ENCODE peak calls at places on chromosome 7, in four cellular contexts. One of them, this sample, is unnamed.

GRCh38 chr7:28407643-28408042 is 4.7 kb upstream of the CREB5 start:
- DNase-seq in GM12878: no peak
- DNase-seq in K562: no peak
- DNase-seq in HepG2: no peak
- DNase-seq in this sample: no peak

GRCh38 chr7:830069-830468 is 2.2 kb upstream of the SUN1 start:
- DNase-seq in HepG2: no peak
- DNase-seq in GM12878: no peak
- DNase-seq in K562: no peak
- DNase-seq in this sample: no peak

GRCh38 chr7:330554-331230 is 40.7 kb downstream of the FOXL3 start:
- DNase-seq in K562: no peak
- DNase-seq in GM12878: no peak
- DNase-seq in HepG2: no peak
- DNase-seq in this sample: no peak

GRCh38 chr7:151172273-151173141 is 5.0 kb upstream of the GBX1 start:
- DNase-seq in K562: peak
- DNase-seq in HepG2: peak
- DNase-seq in GM12878: no peak
- DNase-seq in this sample: no peak

GRCh38 chr7:107560898-107561516 is 2.7 kb downstream of the COG5 start:
- DNase-seq in HepG2: no peak
- DNase-seq in GM12878: no peak
- DNase-seq in K562: no peak
- DNase-seq in this sample: no peak

GRCh38 chr7:158343936-158344455 is 243.6 kb downstream of the PTPRN2 start:
- DNase-seq in K562: no peak
- DNase-seq in GM12878: no peak
- DNase-seq in HepG2: no peak
- DNase-seq in this sample: no peak

GRCh38 chr7:92737706-92738105 is 98.7 kb downstream of the CDK6 start:
- DNase-seq in GM12878: peak
- DNase-seq in HepG2: no peak
- DNase-seq in K562: no peak
- DNase-seq in this sample: no peak

GRCh38 chr7:157529768-157530560 is 193.2 kb downstream of the DNAJB6 start:
- DNase-seq in HepG2: no peak
- DNase-seq in GM12878: no peak
- DNase-seq in K562: no peak
- DNase-seq in this sample: no peak

GRCh38 chr7:81721428-81721827 is 48.4 kb downstream of the HGF start:
- DNase-seq in K562: no peak
- DNase-seq in HepG2: no peak
- DNase-seq in GM12878: no peak
- DNase-seq in this sample: no peak

GRCh38 chr7:151917791-151918311 is 38.4 kb upstream of the GALNTL5 start:
- DNase-seq in HepG2: no peak
- DNase-seq in GM12878: no peak
- DNase-seq in K562: no peak
- DNase-seq in this sample: no peak

GRCh38 chr7:56218510-56218909 is 102.3 kb upstream of the NUPR2 start:
- DNase-seq in K562: no peak
- DNase-seq in HepG2: no peak
- DNase-seq in GM12878: no peak
- DNase-seq in this sample: no peak

GRCh38 chr7:78450754-78451153 is 652.2 kb downstream of the PHTF2 start:
- DNase-seq in K562: no peak
- DNase-seq in HepG2: no peak
- DNase-seq in GM12878: no peak
- DNase-seq in this sample: no peak

GRCh38 chr7:105010538-105011523 is 3.2 kb upstream of the KMT2E start:
- DNase-seq in K562: no peak
- DNase-seq in HepG2: no peak
- DNase-seq in GM12878: no peak
- DNase-seq in this sample: no peak

GRCh38 chr7:56019501-56019900 is 31.7 kb downstream of the PSPH start:
- DNase-seq in K562: no peak
- DNase-seq in HepG2: no peak
- DNase-seq in GM12878: no peak
- DNase-seq in this sample: no peak

GRCh38 chr7:122790558-122790957 is 87.8 kb upstream of the RNF148 start:
- DNase-seq in GM12878: no peak
- DNase-seq in K562: no peak
- DNase-seq in HepG2: no peak
- DNase-seq in this sample: no peak

GRCh38 chr7:2523941-2524807 is 4.6 kb downstream of the LFNG start:
- DNase-seq in K562: peak
- DNase-seq in HepG2: peak
- DNase-seq in GM12878: no peak
- DNase-seq in this sample: peak

GRCh38 chr7:15778191-15778590 is 91.7 kb upstream of the MEOX2 start:
- DNase-seq in HepG2: no peak
- DNase-seq in K562: no peak
- DNase-seq in GM12878: no peak
- DNase-seq in this sample: no peak

GRCh38 chr7:91784469-91784868 is 96.0 kb downstream of the MTERF1 start:
- DNase-seq in K562: peak
- DNase-seq in GM12878: no peak
- DNase-seq in HepG2: no peak
- DNase-seq in this sample: no peak

GRCh38 chr7:142506601-142507000 is 242.7 kb upstream of the PRSS1 start:
- DNase-seq in K562: no peak
- DNase-seq in HepG2: no peak
- DNase-seq in GM12878: no peak
- DNase-seq in this sample: no peak
- TF ChIP-seq RFX5 in K562: no peak
- TF ChIP-seq RFX5 in HepG2: no peak
- TF ChIP-seq RFX5 in GM12878: no peak
- TF ChIP-seq RFX5 in this sample: no peak

DNA sequence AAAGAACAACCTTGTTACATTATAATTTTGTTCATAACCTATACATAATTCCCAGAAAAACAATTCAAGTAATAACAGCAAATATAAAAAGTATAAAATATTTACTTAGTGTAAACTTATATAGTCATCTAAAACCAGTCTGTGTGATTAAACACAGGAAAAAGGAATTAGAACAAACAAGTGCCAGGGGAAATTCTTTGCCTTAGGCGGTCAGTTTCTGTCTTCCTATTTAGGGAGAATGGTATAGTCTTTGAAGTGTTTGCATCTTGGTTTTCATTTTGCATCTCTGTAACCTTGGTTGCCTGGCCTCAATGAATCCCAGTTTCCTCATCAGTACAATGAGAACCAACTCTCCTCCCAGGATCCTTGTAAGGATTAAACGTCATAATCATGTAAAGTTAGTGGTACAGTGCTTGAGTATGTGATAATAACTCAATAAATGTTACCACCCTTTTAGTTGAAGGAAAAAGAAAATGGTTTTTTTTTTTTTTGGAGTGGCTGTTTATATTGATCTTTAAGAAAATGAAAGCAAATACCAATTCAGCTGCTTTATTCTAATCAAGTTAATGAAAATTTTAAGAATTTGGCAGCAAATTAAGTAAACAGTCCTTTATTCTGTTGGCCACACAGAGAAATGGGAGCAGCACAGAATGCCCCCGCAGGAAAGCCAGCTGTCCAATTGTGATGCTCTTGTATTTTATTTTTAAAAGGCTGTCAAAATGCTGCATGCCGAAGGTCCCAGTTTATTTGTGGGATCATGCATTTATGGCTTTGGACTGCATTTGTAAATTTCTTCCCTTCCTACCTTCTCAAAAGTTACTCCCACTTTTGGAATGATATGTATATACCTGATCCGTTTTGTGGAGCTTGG is 61.8 kb downstream of the SHH start:
- DNase-seq in HepG2: no peak
- DNase-seq in K562: no peak
- DNase-seq in GM12878: no peak
- DNase-seq in this sample: no peak
- TF ChIP-seq ZNF274 in HepG2: no peak
- TF ChIP-seq ZNF274 in K562: no peak
- TF ChIP-seq ZNF274 in GM12878: no peak
- TF ChIP-seq ZNF274 in this sample: no peak

DNA sequence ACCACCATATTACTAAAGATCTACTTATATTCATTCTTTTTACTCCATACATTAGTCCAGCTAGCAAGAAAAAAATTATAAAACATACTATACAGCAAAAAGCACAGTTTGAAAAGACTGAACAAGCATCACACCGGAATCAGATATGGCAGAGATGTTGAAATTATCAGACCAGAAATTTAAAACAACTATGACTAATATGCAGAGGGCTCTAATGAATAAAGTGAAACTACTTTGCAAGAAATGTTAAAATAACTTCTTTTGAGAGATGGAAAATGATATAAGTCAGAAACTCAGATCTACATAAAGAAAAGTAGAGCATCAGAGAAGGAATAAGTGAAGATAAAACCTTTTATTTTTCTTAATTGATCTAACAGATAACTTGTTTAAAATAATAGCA is 50.9 kb downstream of the SGCE start:
- DNase-seq in K562: no peak
- DNase-seq in HepG2: no peak
- DNase-seq in GM12878: no peak
- DNase-seq in this sample: no peak
- TF ChIP-seq RFX5 in K562: no peak
- TF ChIP-seq RFX5 in HepG2: no peak
- TF ChIP-seq RFX5 in GM12878: no peak
- TF ChIP-seq RFX5 in this sample: no peak

GRCh38 chr7:134732739-134733138 is 46.7 kb upstream of the CALD1 start:
- DNase-seq in K562: no peak
- DNase-seq in GM12878: no peak
- DNase-seq in HepG2: no peak
- DNase-seq in this sample: no peak
- TF ChIP-seq ZNF274 in K562: no peak
- TF ChIP-seq ZNF274 in GM12878: no peak
- TF ChIP-seq ZNF274 in HepG2: no peak
- TF ChIP-seq ZNF274 in this sample: no peak

This sample was measured in H1.